ENCODE peak calls at places on chromosomes 6 and 20, in eight cellular contexts. F is SK-N-SH, G is GM12878, A is HCT116, D is K562, N is H1, Q is HepG2, E is endothelial cell of umbilical vein. R is an unnamed sample.
A peak's percentile ranks its signal among the peaks of the same experiment; 100 is the strongest.

GRCh38 chr20:46021361-46022359 is 7.4 kb upstream of the SLC12A5 start:
- DNase-seq in D (peak; percentile 93), E (peak; percentile 38), G (no peak), N (peak; percentile 100), A (no peak), F (peak; percentile 99), Q (peak; percentile 69), R (no peak)

GRCh38 chr6:124298682-124299081 is 495.0 kb downstream of the NKAIN2 start:
- DNase-seq in D (no peak), A (no peak), E (no peak), G (no peak), Q (no peak), F (no peak), N (no peak), R (peak; percentile 66)

GRCh38 chr6:54525731-54526130 is 217.5 kb downstream of the TINAG start:
- DNase-seq in A (peak; percentile 10), N (no peak), F (no peak), D (no peak), E (no peak), G (no peak), Q (no peak), R (no peak)

GRCh38 chr6:36340671-36341454 is 4.2 kb upstream of the BNIP5 start:
- DNase-seq in G (peak; percentile 34), E (peak; percentile 59), N (peak; percentile 87), D (peak; percentile 87), F (peak; percentile 82), Q (peak; percentile 44), A (peak; percentile 48), R (no peak)

GRCh38 chr6:111757342-111757741 is 115.9 kb downstream of the FYN start:
- DNase-seq in F (no peak), G (no peak), Q (no peak), A (no peak), E (peak; percentile 75), N (no peak), D (no peak), R (no peak)

GRCh38 chr20:33561981-33562601 is 72.2 kb downstream of the CBFA2T2 start:
- DNase-seq in A (peak; percentile 28), F (peak; percentile 83), Q (peak; percentile 93), G (no peak), D (peak; percentile 39), N (no peak), E (peak; percentile 93), R (no peak)

GRCh38 chr20:37276494-37277252 is 12.8 kb upstream of the MANBAL start:
- DNase-seq in Q (peak; percentile 49), E (peak; percentile 75), D (no peak), N (no peak), A (no peak), G (no peak), F (peak; percentile 63), R (no peak)

GRCh38 chr6:7045331-7045730 is 62.4 kb upstream of the RREB1 start:
- DNase-seq in A (no peak), F (no peak), G (no peak), D (no peak), E (no peak), N (no peak), Q (no peak), R (no peak)

GRCh38 chr6:335146-335545 is 42.9 kb downstream of the DUSP22 start:
- DNase-seq in Q (no peak), E (no peak), G (no peak), D (no peak), F (no peak), A (no peak), N (no peak), R (no peak)

GRCh38 chr6:77548662-77549366 is 85.5 kb upstream of the HTR1B start:
- DNase-seq in E (no peak), Q (no peak), D (no peak), A (no peak), G (no peak), N (no peak), F (no peak), R (no peak)

GRCh38 chr6:36612101-36612625 is 18.0 kb downstream of the SRSF3 start:
- DNase-seq in G (no peak), A (no peak), N (no peak), E (no peak), F (no peak), Q (no peak), D (no peak), R (no peak)

GRCh38 chr6:132780770-132781371 is 17.6 kb downstream of the SLC18B1 start:
- DNase-seq in Q (peak; percentile 19), A (no peak), N (no peak), F (no peak), D (no peak), G (no peak), E (no peak), R (no peak)

GRCh38 chr6:75266716-75267291 is 17.8 kb downstream of the TMEM30A start:
- DNase-seq in Q (peak; percentile 42), G (no peak), A (no peak), D (peak; percentile 40), F (peak; percentile 40), N (no peak), E (peak; percentile 75), R (peak; percentile 40)

GRCh38 chr6:137271245-137272183 is 52.3 kb upstream of the IFNGR1 start:
- DNase-seq in A (peak; percentile 65), Q (peak; percentile 75), F (peak; percentile 30), D (peak; percentile 39), N (no peak), G (no peak), E (peak; percentile 72), R (peak; percentile 42)

GRCh38 chr6:133756046-133756445 is 132.9 kb upstream of the TCF21 start:
- DNase-seq in F (no peak), Q (no peak), G (no peak), D (no peak), A (no peak), N (no peak), E (no peak), R (no peak)

GRCh38 chr6:30901436-30901835 is 6.6 kb upstream of the GTF2H4 start:
- DNase-seq in F (no peak), N (no peak), A (no peak), Q (no peak), D (no peak), E (no peak), G (no peak), R (no peak)

GRCh38 chr20:17934141-17934862 is 34.3 kb downstream of the SNX5 start:
- DNase-seq in G (no peak), A (no peak), E (no peak), F (no peak), Q (no peak), N (no peak), D (no peak), R (no peak)

GRCh38 chr20:774680-775057 is 6.4 kb upstream of the SLC52A3 start:
- DNase-seq in A (no peak), N (no peak), E (no peak), G (no peak), Q (no peak), F (no peak), D (no peak), R (no peak)

GRCh38 chr6:166167258-166167731 is 356 bp downstream of the TBXT start:
- DNase-seq in Q (no peak), D (no peak), F (no peak), A (no peak), G (no peak), N (peak; percentile 81), E (no peak), R (no peak)

GRCh38 chr20:19757973-19758887 is at the start of gene RIN2:
- DNase-seq in A (peak; percentile 21), N (peak; percentile 90), F (peak; percentile 98), Q (peak; percentile 86), G (no peak), D (no peak), E (peak; percentile 92), R (no peak)

GRCh38 chr20:54257090-54257816 is 49.4 kb downstream of the PFDN4 start:
- DNase-seq in N (no peak), A (peak; percentile 18), Q (no peak), D (no peak), E (no peak), G (no peak), F (no peak), R (no peak)

GRCh38 chr20:11271319-11271718 is 597.5 kb upstream of the JAG1 start:
- DNase-seq in A (no peak), N (peak; percentile 66), F (peak; percentile 11), E (no peak), G (no peak), D (no peak), Q (peak; percentile 30), R (no peak)

GRCh38 chr20:53872561-53873248 is 197.7 kb downstream of the BCAS1 start:
- DNase-seq in F (no peak), N (no peak), Q (no peak), G (peak; percentile 70), E (no peak), A (no peak), D (no peak), R (no peak)

GRCh38 chr6:163405412-163406309 is 8.9 kb upstream of the QKI start:
- DNase-seq in Q (peak; percentile 50), A (no peak), E (peak; percentile 58), F (peak; percentile 51), D (no peak), N (no peak), G (no peak), R (no peak)

GRCh38 chr20:52962183-52962582 is 10.0 kb upstream of the TSHZ2 start:
- DNase-seq in Q (no peak), N (no peak), D (no peak), E (no peak), G (no peak), A (no peak), F (no peak), R (no peak)

GRCh38 chr6:42556462-42556861 is 7.4 kb upstream of the UBR2 start:
- DNase-seq in A (no peak), Q (no peak), F (no peak), E (no peak), G (no peak), N (no peak), D (no peak), R (no peak)
- H3K9ac ChIP-seq in A (no peak overlapping the region), Q (no peak overlapping the region), F (no peak overlapping the region), E (no peak overlapping the region), G (no peak overlapping the region), N (no peak overlapping the region), D (no peak overlapping the region), R (no peak overlapping the region)

GRCh38 chr20:47205577-47206123 is 150.8 kb downstream of the ZMYND8 start:
- DNase-seq in Q (peak; percentile 78), D (peak; percentile 67), N (peak; percentile 71), A (peak; percentile 77), F (peak; percentile 78), G (peak; percentile 31), E (peak; percentile 64), R (no peak)
- TF ChIP-seq POLR2AphosphoS5 in Q (no peak), D (no peak), N (no peak), A (no peak), F (no peak), G (no peak), E (peak; percentile 4), R (no peak)

GRCh38 chr6:108946695-108947094 is 98.5 kb downstream of the ARMC2 start:
- DNase-seq in E (no peak), G (no peak), Q (no peak), F (no peak), D (no peak), N (no peak), A (no peak), R (no peak)
- H3K27ac ChIP-seq in E (no peak overlapping the region), G (no peak overlapping the region), Q (no peak overlapping the region), F (no peak overlapping the region), D (no peak overlapping the region), N (no peak overlapping the region), A (no peak overlapping the region), R (no peak overlapping the region)

DNA sequence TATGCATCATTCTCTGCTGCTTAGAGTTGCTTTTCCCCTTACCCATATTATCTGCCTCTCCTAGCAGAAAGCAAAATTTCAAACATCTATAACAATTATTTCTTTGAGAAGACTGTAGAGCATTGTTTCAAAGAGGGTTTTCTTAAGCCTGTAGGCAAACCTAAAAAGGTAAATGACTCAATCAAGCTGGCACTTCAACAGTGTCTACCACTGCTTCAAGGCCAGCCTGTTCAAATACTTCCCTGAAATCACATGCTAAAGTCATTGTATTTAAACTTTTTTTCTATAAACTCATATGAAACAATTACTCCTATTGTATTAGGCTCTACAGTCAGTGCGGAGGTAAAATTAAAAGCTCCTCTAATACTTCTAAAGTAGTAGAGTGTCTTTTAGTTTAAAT is 87.1 kb downstream of the OGFRL1 start:
- DNase-seq in G (no peak), D (no peak), N (no peak), Q (peak; percentile 39), F (no peak), A (no peak), E (no peak), R (no peak)
- H3K9ac ChIP-seq in G (no peak overlapping the region), D (no peak overlapping the region), N (no peak overlapping the region), Q (no peak overlapping the region), F (no peak overlapping the region), A (no peak overlapping the region), E (no peak overlapping the region), R (no peak overlapping the region)